ENCODE peak calls at places on chromosomes 11 and 22, in ten cellular contexts. B is hypothalamus, M is stomach, T is glomerular endothelial cell, K is left ventricle myocardium inferior, N is SK-MEL-5, W is GM20000, C is AG09309, E is Right ventricle myocardium inferior, F is adipocyte. L is an unnamed sample.

GRCh38 chr11:114083256-114084252 is 24.0 kb downstream of the ZBTB16 start:
- DNase-seq in E (no peak), N (no peak), C (no peak), T (no peak), K (no peak), B (no peak), F (no peak), M (no peak), W (no peak), L (no peak)

GRCh38 chr22:30241576-30242371 is 4.8 kb downstream of the LIF start:
- DNase-seq in M (no peak), B (no peak), N (no peak), E (peak; percentile 53), C (no peak), K (no peak), W (no peak), T (no peak), F (peak; percentile 44), L (no peak)

GRCh38 chr22:20438678-20439492 is 1.3 kb upstream of the SCARF2 start:
- DNase-seq in E (peak; percentile 56), B (no peak), W (peak; percentile 43), T (no peak), M (no peak), K (no peak), C (no peak), F (peak; percentile 53), N (peak; percentile 51), L (no peak)

GRCh38 chr22:37178350-37179125 is 9.5 kb downstream of the C1QTNF6 start:
- DNase-seq in W (no peak), B (no peak), T (no peak), N (no peak), K (no peak), C (no peak), M (peak; percentile 68), E (peak; percentile 37), F (peak; percentile 30), L (no peak)

GRCh38 chr11:11400635-11401232 is 47.7 kb upstream of the CSNK2A3 start:
- DNase-seq in B (no peak), K (no peak), W (peak; percentile 23), C (no peak), T (no peak), M (no peak), E (no peak), F (no peak), N (peak; percentile 71), L (no peak)

GRCh38 chr11:113184498-113184897 is 129.9 kb upstream of the TTC12 start:
- DNase-seq in M (no peak), F (peak; percentile 89), E (no peak), B (no peak), N (peak; percentile 3), W (no peak), C (peak; percentile 82), T (no peak), K (no peak), L (peak; percentile 66)

GRCh38 chr11:18785416-18785815 is 6.2 kb downstream of the PTPN5 start:
- DNase-seq in W (no peak), T (no peak), E (no peak), N (no peak), C (no peak), K (no peak), F (peak; percentile 82), M (no peak), B (no peak), L (no peak)

GRCh38 chr11:134369656-134370525 is 38.1 kb downstream of the GLB1L2 start:
- DNase-seq in N (no peak), T (no peak), K (no peak), E (no peak), W (no peak), B (no peak), M (no peak), C (no peak), F (no peak), L (no peak)

GRCh38 chr11:64580387-64580786 is 10.6 kb upstream of the SLC22A12 start:
- DNase-seq in W (no peak), N (no peak), M (no peak), B (no peak), K (no peak), T (no peak), C (no peak), E (no peak), F (no peak), L (no peak)

GRCh38 chr11:121445071-121445768 is 6.9 kb upstream of the SORL1 start:
- DNase-seq in W (no peak), F (no peak), K (no peak), B (no peak), T (no peak), C (no peak), M (no peak), E (no peak), N (no peak), L (no peak)

GRCh38 chr11:69640995-69641581 is at the start of gene CCND1:
- DNase-seq in W (peak; percentile 84), M (peak; percentile 75), E (no peak), C (peak; percentile 83), N (peak; percentile 99), B (no peak), T (peak; percentile 47), K (peak; percentile 76), F (peak; percentile 94), L (peak; percentile 89)

GRCh38 chr11:77188323-77188911 is 60.4 kb downstream of the MYO7A start:
- DNase-seq in C (peak; percentile 28), K (peak; percentile 83), B (peak; percentile 65), N (peak; percentile 79), M (peak; percentile 87), W (peak; percentile 87), T (peak; percentile 60), F (peak; percentile 93), E (peak; percentile 91), L (peak; percentile 74)

GRCh38 chr11:24082860-24083259 is 414.0 kb upstream of the LUZP2 start:
- DNase-seq in F (no peak), M (no peak), E (no peak), C (no peak), B (no peak), K (no peak), T (no peak), N (no peak), W (no peak), L (no peak)

GRCh38 chr11:24593332-24593731 is 96.5 kb downstream of the LUZP2 start:
- DNase-seq in E (no peak), T (no peak), W (no peak), C (no peak), K (no peak), F (no peak), B (peak; percentile 37), N (no peak), M (no peak), L (no peak)

GRCh38 chr11:87028688-87029087 is 9.0 kb upstream of the TMEM135 start:
- DNase-seq in C (no peak), E (no peak), M (no peak), W (no peak), B (no peak), F (no peak), T (no peak), N (no peak), K (no peak), L (no peak)

GRCh38 chr11:119691020-119691666 is 37.9 kb downstream of the NECTIN1 start:
- DNase-seq in M (no peak), T (no peak), C (no peak), W (peak; percentile 45), N (no peak), F (no peak), B (no peak), E (peak; percentile 43), K (no peak), L (no peak)

GRCh38 chr11:50155508-50155907 is 122.8 kb downstream of the OR4C45 start:
- DNase-seq in W (no peak), E (no peak), B (no peak), C (no peak), F (no peak), N (no peak), T (no peak), K (no peak), M (no peak), L (no peak)

GRCh38 chr11:46001427-46002049 is 79.1 kb downstream of the LARGE2 start:
- DNase-seq in M (no peak), C (no peak), E (no peak), B (no peak), K (no peak), N (peak; percentile 4), W (no peak), F (peak; percentile 61), T (no peak), L (no peak)

GRCh38 chr11:32110795-32111194 is 19.9 kb downstream of the RCN1 start:
- DNase-seq in K (no peak), E (no peak), B (no peak), W (no peak), T (no peak), C (no peak), N (no peak), M (no peak), F (no peak), L (no peak)